ENCODE peak calls at places on chromosomes 4 and X, in six cellular contexts. One of them, this sample, is unnamed.

GRCh38 chr4:84451546-84451945 is 47.5 kb downstream of the NKX6-1 start:
- DNase-seq in AG04450: no peak
- DNase-seq in K562: no peak
- DNase-seq in fibroblast of mammary gland: peak; percentile 27
- DNase-seq in BJ: no peak
- DNase-seq in transverse colon: no peak
- DNase-seq in this sample: no peak

GRCh38 chr4:118772149-118773081 is 63.5 kb downstream of the SEC24D start:
- DNase-seq in AG04450: no peak
- DNase-seq in K562: peak; percentile 44
- DNase-seq in fibroblast of mammary gland: peak; percentile 74
- DNase-seq in BJ: no peak
- DNase-seq in transverse colon: no peak
- DNase-seq in this sample: no peak

GRCh38 chrX:129522184-129523059 is 868 bp downstream of the SMARCA1 start:
- DNase-seq in AG04450: no peak
- DNase-seq in K562: peak; percentile 40
- DNase-seq in fibroblast of mammary gland: peak; percentile 61
- DNase-seq in BJ: no peak
- DNase-seq in transverse colon: peak; percentile 31
- DNase-seq in this sample: no peak

GRCh38 chr4:29581469-29581868 is 1138.7 kb upstream of the PCDH7 start:
- DNase-seq in AG04450: no peak
- DNase-seq in K562: no peak
- DNase-seq in fibroblast of mammary gland: no peak
- DNase-seq in BJ: no peak
- DNase-seq in transverse colon: no peak
- DNase-seq in this sample: no peak

GRCh38 chr4:176569301-176569700 is 223.4 kb downstream of the VEGFC start:
- DNase-seq in AG04450: no peak
- DNase-seq in K562: no peak
- DNase-seq in fibroblast of mammary gland: peak; percentile 38
- DNase-seq in BJ: no peak
- DNase-seq in transverse colon: no peak
- DNase-seq in this sample: no peak

GRCh38 chr4:147207941-147208340 is 262.3 kb upstream of the TTC29 start:
- DNase-seq in AG04450: no peak
- DNase-seq in K562: no peak
- DNase-seq in fibroblast of mammary gland: peak; percentile 23
- DNase-seq in BJ: no peak
- DNase-seq in transverse colon: no peak
- DNase-seq in this sample: no peak

GRCh38 chrX:154738013-154738738 is 12.7 kb downstream of the GAB3 start:
- DNase-seq in AG04450: no peak
- DNase-seq in K562: peak; percentile 29
- DNase-seq in fibroblast of mammary gland: peak; percentile 87
- DNase-seq in BJ: no peak
- DNase-seq in transverse colon: peak; percentile 45
- DNase-seq in this sample: no peak

GRCh38 chr4:183256756-183257385 is 63.2 kb downstream of the CLDN22 start:
- DNase-seq in AG04450: no peak
- DNase-seq in K562: peak; percentile 69
- DNase-seq in fibroblast of mammary gland: peak; percentile 56
- DNase-seq in BJ: no peak
- DNase-seq in transverse colon: peak; percentile 38
- DNase-seq in this sample: no peak

GRCh38 chrX:50996930-50997329 is 86.4 kb downstream of the BMP15 start:
- DNase-seq in AG04450: no peak
- DNase-seq in K562: no peak
- DNase-seq in fibroblast of mammary gland: no peak
- DNase-seq in BJ: no peak
- DNase-seq in transverse colon: no peak
- DNase-seq in this sample: no peak

GRCh38 chrX:113977887-113978286 is 606.0 kb upstream of the HTR2C start:
- DNase-seq in AG04450: no peak
- DNase-seq in K562: no peak
- DNase-seq in fibroblast of mammary gland: no peak
- DNase-seq in BJ: no peak
- DNase-seq in transverse colon: no peak
- DNase-seq in this sample: no peak

GRCh38 chrX:109974906-109975655 is 27.8 kb upstream of the TMEM164 start:
- DNase-seq in AG04450: no peak
- DNase-seq in K562: peak; percentile 61
- DNase-seq in fibroblast of mammary gland: peak; percentile 46
- DNase-seq in BJ: no peak
- DNase-seq in transverse colon: no peak
- DNase-seq in this sample: peak; percentile 29

GRCh38 chr4:88697588-88698329 is at the start of gene NAP1L5:
- DNase-seq in AG04450: no peak
- DNase-seq in K562: peak; percentile 32
- DNase-seq in fibroblast of mammary gland: peak; percentile 83
- DNase-seq in BJ: no peak
- DNase-seq in transverse colon: peak; percentile 73
- DNase-seq in this sample: no peak

GRCh38 chrX:103517246-103517645 is 2.0 kb downstream of the RAB40A start:
- DNase-seq in AG04450: no peak
- DNase-seq in K562: no peak
- DNase-seq in fibroblast of mammary gland: peak; percentile 89
- DNase-seq in BJ: no peak
- DNase-seq in transverse colon: no peak
- DNase-seq in this sample: no peak

DNA sequence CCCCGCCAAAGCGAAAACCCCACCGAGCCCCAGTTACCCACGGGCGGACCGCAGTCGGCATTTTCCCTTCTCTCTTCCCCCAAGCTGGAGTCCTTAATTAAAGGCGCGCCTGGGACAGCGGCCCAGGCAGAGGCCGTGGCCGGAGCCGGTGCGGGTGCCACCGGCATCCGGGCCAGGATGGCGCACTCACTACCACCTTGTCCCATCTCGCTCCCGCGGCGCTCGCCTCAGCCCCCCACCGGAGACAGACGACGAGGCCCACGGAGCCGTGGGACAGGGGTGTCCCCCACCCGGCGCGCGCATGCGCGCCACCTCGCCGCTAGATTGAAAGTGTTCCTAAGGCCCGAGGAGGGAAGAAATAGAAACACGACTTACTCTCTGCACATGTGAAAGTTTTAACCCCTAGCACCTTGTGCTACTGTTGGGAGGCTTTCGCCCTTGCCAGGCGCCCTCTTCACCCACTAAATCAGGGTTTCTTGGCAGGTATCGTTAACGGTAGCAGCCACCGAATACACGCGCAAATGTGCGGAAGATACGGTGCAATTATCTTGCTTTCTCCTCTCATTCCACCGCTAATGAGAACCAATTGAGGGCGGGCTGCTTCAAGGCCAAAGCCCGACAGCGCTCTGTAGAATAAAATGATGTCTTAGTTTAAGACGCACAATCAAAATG is 64.3 kb upstream of the CCDC160 start:
- DNase-seq in AG04450: no peak
- DNase-seq in K562: no peak
- DNase-seq in fibroblast of mammary gland: no peak
- DNase-seq in BJ: no peak
- DNase-seq in transverse colon: peak; percentile 15
- DNase-seq in this sample: no peak
- H3K4me3 ChIP-seq in AG04450: peak overlapping the region; percentile 41
- H3K4me3 ChIP-seq in K562: no peak overlapping the region
- H3K4me3 ChIP-seq in fibroblast of mammary gland: peak overlapping the region; percentile 16
- H3K4me3 ChIP-seq in BJ: peak overlapping the region; percentile 36
- H3K4me3 ChIP-seq in transverse colon: peak overlapping the region; percentile 12
- H3K4me3 ChIP-seq in this sample: peak overlapping the region; percentile 51

GRCh38 chr4:159900562-159900961 is 797.7 kb downstream of the RAPGEF2 start:
- DNase-seq in AG04450: no peak
- DNase-seq in K562: no peak
- DNase-seq in fibroblast of mammary gland: no peak
- DNase-seq in BJ: no peak
- DNase-seq in transverse colon: no peak
- DNase-seq in this sample: no peak
- TF ChIP-seq CTCF in AG04450: no peak
- TF ChIP-seq CTCF in K562: no peak
- TF ChIP-seq CTCF in fibroblast of mammary gland: no peak
- TF ChIP-seq CTCF in BJ: no peak
- TF ChIP-seq CTCF in transverse colon: no peak
- TF ChIP-seq CTCF in this sample: peak; percentile 10

DNA sequence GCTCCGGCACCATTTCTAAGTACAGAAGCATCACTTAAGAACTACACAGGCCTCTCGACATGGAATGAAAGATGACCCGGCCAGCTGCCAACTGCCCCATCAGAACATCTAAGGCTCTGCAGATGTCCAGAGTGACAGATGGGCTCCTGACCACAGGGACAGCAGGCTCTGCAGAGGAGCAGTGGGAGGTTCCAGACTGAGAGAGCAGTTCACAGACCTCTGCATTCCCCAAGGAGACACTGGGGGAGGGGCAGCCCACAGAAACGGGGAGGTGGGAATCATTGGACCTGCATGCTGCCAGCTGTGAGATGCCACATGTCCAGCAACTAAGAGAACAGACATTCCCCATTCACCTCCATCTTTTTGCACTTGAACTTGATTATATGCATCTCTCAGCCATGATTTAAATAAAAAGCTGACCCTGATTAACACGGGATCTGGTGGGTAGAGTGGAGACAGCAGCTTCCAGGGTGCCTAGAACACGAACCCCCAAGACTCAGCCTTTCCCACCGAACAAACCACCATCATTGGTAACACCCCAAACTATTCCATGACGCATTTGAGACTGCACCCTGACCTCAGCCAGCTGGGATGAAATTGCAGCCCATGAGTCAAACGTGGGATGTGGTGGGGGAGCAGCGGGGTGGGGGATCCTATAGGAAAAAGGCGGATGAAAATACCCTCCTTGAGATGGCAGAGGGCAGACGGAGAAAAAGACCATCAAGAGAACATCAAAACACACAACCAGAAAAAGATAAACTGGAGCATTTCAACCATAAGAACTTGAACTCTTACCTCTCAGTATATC is 47.2 kb downstream of the AFAP1 start:
- DNase-seq in AG04450: peak; percentile 96
- DNase-seq in K562: no peak
- DNase-seq in fibroblast of mammary gland: peak; percentile 96
- DNase-seq in BJ: no peak
- DNase-seq in transverse colon: no peak
- DNase-seq in this sample: no peak
- H3K4me3 ChIP-seq in AG04450: peak overlapping the region; percentile 25
- H3K4me3 ChIP-seq in K562: no peak overlapping the region
- H3K4me3 ChIP-seq in fibroblast of mammary gland: no peak overlapping the region
- H3K4me3 ChIP-seq in BJ: no peak overlapping the region
- H3K4me3 ChIP-seq in transverse colon: no peak overlapping the region
- H3K4me3 ChIP-seq in this sample: no peak overlapping the region

GRCh38 chrX:100424012-100424411 is 13.9 kb upstream of the PCDH19 start:
- DNase-seq in AG04450: no peak
- DNase-seq in K562: no peak
- DNase-seq in fibroblast of mammary gland: peak; percentile 5
- DNase-seq in BJ: no peak
- DNase-seq in transverse colon: no peak
- DNase-seq in this sample: no peak
- TF ChIP-seq CTCF in AG04450: no peak
- TF ChIP-seq CTCF in K562: peak; percentile 9
- TF ChIP-seq CTCF in fibroblast of mammary gland: peak; percentile 14
- TF ChIP-seq CTCF in BJ: no peak
- TF ChIP-seq CTCF in transverse colon: no peak
- TF ChIP-seq CTCF in this sample: peak; percentile 50

GRCh38 chrX:40077176-40077575 is 20.6 kb downstream of the BCOR start:
- DNase-seq in AG04450: no peak
- DNase-seq in K562: no peak
- DNase-seq in fibroblast of mammary gland: no peak
- DNase-seq in BJ: no peak
- DNase-seq in transverse colon: no peak
- DNase-seq in this sample: no peak

GRCh38 chrX:40076750-40077149 is 21.0 kb downstream of the BCOR start:
- DNase-seq in AG04450: no peak
- DNase-seq in K562: no peak
- DNase-seq in fibroblast of mammary gland: no peak
- DNase-seq in BJ: no peak
- DNase-seq in transverse colon: no peak
- DNase-seq in this sample: no peak

GRCh38 chrX:40079572-40079971 is 18.2 kb downstream of the BCOR start:
- DNase-seq in AG04450: no peak
- DNase-seq in K562: no peak
- DNase-seq in fibroblast of mammary gland: no peak
- DNase-seq in BJ: no peak
- DNase-seq in transverse colon: no peak
- DNase-seq in this sample: no peak

GRCh38 chrX:40078489-40079288 is 19.1 kb downstream of the BCOR start:
- DNase-seq in AG04450: no peak
- DNase-seq in K562: no peak
- DNase-seq in fibroblast of mammary gland: no peak
- DNase-seq in BJ: no peak
- DNase-seq in transverse colon: no peak
- DNase-seq in this sample: no peak

DNA sequence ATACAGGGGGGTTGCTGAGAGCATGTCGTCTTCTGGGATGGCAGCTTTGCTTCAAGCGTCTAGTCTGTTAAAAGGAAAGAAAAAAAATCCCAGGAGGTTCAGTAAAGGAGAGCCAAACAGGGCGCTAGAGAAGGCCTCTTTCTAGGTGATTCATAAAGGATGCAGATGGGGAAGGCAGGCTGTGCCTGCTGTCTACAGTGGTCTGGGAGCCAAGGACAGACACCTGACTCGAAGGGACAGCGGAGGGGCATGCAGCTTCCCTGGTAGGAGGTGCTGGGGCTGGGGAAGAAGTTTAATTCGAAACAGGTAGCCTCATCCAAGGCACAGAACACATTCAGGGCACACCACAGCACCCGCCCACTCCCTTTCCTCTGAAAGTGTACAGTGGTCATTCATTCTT is 19.9 kb downstream of the BCOR start:
- DNase-seq in AG04450: no peak
- DNase-seq in K562: no peak
- DNase-seq in fibroblast of mammary gland: no peak
- DNase-seq in BJ: no peak
- DNase-seq in transverse colon: no peak
- DNase-seq in this sample: no peak
- H3K4me3 ChIP-seq in AG04450: no peak overlapping the region
- H3K4me3 ChIP-seq in K562: no peak overlapping the region
- H3K4me3 ChIP-seq in fibroblast of mammary gland: no peak overlapping the region
- H3K4me3 ChIP-seq in BJ: no peak overlapping the region
- H3K4me3 ChIP-seq in transverse colon: no peak overlapping the region
- H3K4me3 ChIP-seq in this sample: no peak overlapping the region

GRCh38 chr4:86653237-86653865 is 59.2 kb downstream of the PTPN13 start:
- DNase-seq in AG04450: no peak
- DNase-seq in K562: peak; percentile 36
- DNase-seq in fibroblast of mammary gland: no peak
- DNase-seq in BJ: no peak
- DNase-seq in transverse colon: peak; percentile 8
- DNase-seq in this sample: no peak
- TF ChIP-seq CTCF in AG04450: peak; percentile 13
- TF ChIP-seq CTCF in K562: peak; percentile 62
- TF ChIP-seq CTCF in fibroblast of mammary gland: peak; percentile 41
- TF ChIP-seq CTCF in BJ: peak; percentile 25
- TF ChIP-seq CTCF in transverse colon: peak; percentile 24
- TF ChIP-seq CTCF in this sample: peak; percentile 55

GRCh38 chr4:41142946-41143720 is 71.2 kb downstream of the APBB2 start:
- DNase-seq in AG04450: peak; percentile 84
- DNase-seq in K562: no peak
- DNase-seq in fibroblast of mammary gland: peak; percentile 96
- DNase-seq in BJ: peak; percentile 94
- DNase-seq in transverse colon: peak; percentile 39
- DNase-seq in this sample: peak; percentile 79
- H3K4me3 ChIP-seq in AG04450: peak overlapping the region; percentile 28
- H3K4me3 ChIP-seq in K562: no peak overlapping the region
- H3K4me3 ChIP-seq in fibroblast of mammary gland: peak overlapping the region; percentile 19
- H3K4me3 ChIP-seq in BJ: no peak overlapping the region
- H3K4me3 ChIP-seq in transverse colon: no peak overlapping the region
- H3K4me3 ChIP-seq in this sample: no peak overlapping the region